ENCODE peak calls at places on chromosome 3, in nine cellular contexts. E, V, O, A, P, L, C, R and I are unnamed samples.

GRCh38 chr3:183188895-183189462 is 26.4 kb upstream of the LAMP3 start:
- DNase-seq in E (no peak), V (no peak), O (no peak), A (no peak), P (no peak), L (peak; percentile 49), C (no peak), R (peak; percentile 77), I (no peak)

GRCh38 chr3:123098411-123099330 is 31.8 kb downstream of the PDIA5 start:
- DNase-seq in E (no peak), V (no peak), O (peak; percentile 34), A (no peak), P (peak; percentile 82), L (no peak), C (no peak), R (no peak), I (no peak)

GRCh38 chr3:146975476-146975875 is 370.3 kb upstream of the PLSCR5 start:
- DNase-seq in E (no peak), V (no peak), O (no peak), A (no peak), P (no peak), L (no peak), C (no peak), R (no peak), I (no peak)

GRCh38 chr3:36792342-36792741 is 28.0 kb upstream of the DCLK3 start:
- DNase-seq in E (peak; percentile 27), V (peak; percentile 14), O (peak; percentile 32), A (no peak), P (peak; percentile 13), L (peak; percentile 49), C (no peak), R (peak; percentile 71), I (peak; percentile 38)

GRCh38 chr3:141996437-141996836 is 120.0 kb downstream of the ATP1B3 start:
- DNase-seq in E (peak; percentile 6), V (no peak), O (no peak), A (no peak), P (no peak), L (no peak), C (no peak), R (no peak), I (no peak)

GRCh38 chr3:8486945-8487344 is 14.7 kb upstream of the LMCD1 start:
- DNase-seq in E (no peak), V (no peak), O (no peak), A (no peak), P (no peak), L (no peak), C (no peak), R (no peak), I (no peak)

GRCh38 chr3:185929192-185930151 is 8.3 kb downstream of the TRA2B start:
- DNase-seq in E (peak; percentile 52), V (no peak), O (no peak), A (no peak), P (no peak), L (no peak), C (no peak), R (no peak), I (peak; percentile 73)

GRCh38 chr3:127177226-127177625 is 15.7 kb upstream of the PRR23E start:
- DNase-seq in E (no peak), V (no peak), O (no peak), A (no peak), P (no peak), L (no peak), C (no peak), R (no peak), I (peak; percentile 26)

GRCh38 chr3:127748754-127749327 is 73.5 kb downstream of the MGLL start:
- DNase-seq in E (no peak), V (no peak), O (peak; percentile 38), A (no peak), P (peak; percentile 85), L (no peak), C (no peak), R (no peak), I (no peak)

GRCh38 chr3:123511726-123512125 is 62.8 kb upstream of the ADCY5 start:
- DNase-seq in E (no peak), V (no peak), O (no peak), A (no peak), P (no peak), L (no peak), C (no peak), R (peak; percentile 21), I (peak; percentile 24)

GRCh38 chr3:42501681-42502428 is 588 bp upstream of the VIPR1 start:
- DNase-seq in E (peak; percentile 52), V (peak; percentile 38), O (peak; percentile 61), A (no peak), P (no peak), L (peak; percentile 74), C (no peak), R (peak; percentile 53), I (no peak)

GRCh38 chr3:50126287-50127211 is 28.6 kb upstream of the SEMA3F start:
- DNase-seq in E (no peak), V (no peak), O (peak; percentile 88), A (no peak), P (peak; percentile 63), L (no peak), C (no peak), R (no peak), I (no peak)

GRCh38 chr3:97823081-97823480 is 1.3 kb downstream of the CRYBG3 start:
- DNase-seq in E (no peak), V (no peak), O (no peak), A (no peak), P (no peak), L (no peak), C (no peak), R (no peak), I (no peak)

GRCh38 chr3:172140499-172141391 is 101.4 kb downstream of the FNDC3B start:
- DNase-seq in E (peak; percentile 97), V (no peak), O (peak; percentile 51), A (no peak), P (peak; percentile 93), L (no peak), C (peak; percentile 77), R (no peak), I (peak; percentile 99)

GRCh38 chr3:170044795-170045244 is 7.0 kb downstream of the GPR160 start:
- DNase-seq in E (no peak), V (no peak), O (no peak), A (no peak), P (no peak), L (peak; percentile 77), C (no peak), R (no peak), I (no peak)

GRCh38 chr3:5294360-5294759 is 106.9 kb downstream of the EDEM1 start:
- DNase-seq in E (peak; percentile 49), V (no peak), O (peak; percentile 73), A (no peak), P (peak; percentile 90), L (no peak), C (no peak), R (no peak), I (peak; percentile 28)

GRCh38 chr3:188052229-188052965 is 101.6 kb upstream of the LPP start:
- DNase-seq in E (peak; percentile 20), V (peak; percentile 22), O (peak; percentile 45), A (peak; percentile 40), P (no peak), L (peak; percentile 65), C (no peak), R (peak; percentile 63), I (no peak)

GRCh38 chr3:186625600-186626042 is 12.8 kb downstream of the AHSG start:
- DNase-seq in E (no peak), V (no peak), O (no peak), A (no peak), P (no peak), L (no peak), C (no peak), R (no peak), I (no peak)